ENCODE peak calls at places on chromosome 16, in seven cellular contexts. I, A, E, Y, R, S and C are unnamed samples.

GRCh38 chr16:3881499-3881995 is 1.0 kb upstream of the CREBBP start:
- DNase-seq in A (no peak), I (peak), E (no peak), Y (no peak), R (no peak), S (no peak), C (no peak)

GRCh38 chr16:27174798-27175197 is 28.5 kb upstream of the KDM8 start:
- DNase-seq in E (no peak), A (peak), S (no peak), R (no peak), Y (no peak), I (no peak), C (peak)

GRCh38 chr16:8370374-8371015 is 219.8 kb downstream of the TMEM114 start:
- DNase-seq in S (no peak), E (no peak), I (peak), R (no peak), Y (no peak), A (no peak), C (no peak)

GRCh38 chr16:53053967-53054669 is 673 bp upstream of the CHD9 start:
- DNase-seq in A (peak), E (no peak), Y (no peak), S (no peak), I (peak), R (no peak), C (no peak)

GRCh38 chr16:12392585-12393089 is 411.1 kb downstream of the CPPED1 start:
- DNase-seq in I (no peak), E (no peak), A (no peak), S (no peak), Y (no peak), R (no peak), C (peak)

GRCh38 chr16:52677487-52677886 is 130.5 kb upstream of the TOX3 start:
- DNase-seq in S (no peak), Y (no peak), A (no peak), I (peak), E (no peak), R (no peak), C (no peak)

GRCh38 chr16:31869511-31870201 is 4.0 kb upstream of the ZNF267 start:
- DNase-seq in A (peak), R (no peak), S (peak), I (no peak), E (peak), Y (peak), C (peak)

GRCh38 chr16:81873843-81874752 is 95.0 kb downstream of the PLCG2 start:
- DNase-seq in S (no peak), I (peak), R (peak), E (no peak), A (peak), Y (peak), C (peak)

GRCh38 chr16:8928467-8928957 is 35.2 kb downstream of the USP7 start:
- DNase-seq in R (no peak), A (peak), Y (no peak), I (no peak), S (no peak), E (no peak), C (peak)

GRCh38 chr16:1548727-1549126 is 15.3 kb downstream of the TMEM204 start:
- DNase-seq in I (no peak), S (no peak), R (no peak), Y (no peak), A (no peak), E (no peak), C (no peak)

GRCh38 chr16:69270831-69271230 is 40.3 kb upstream of the VPS4A start:
- DNase-seq in I (no peak), Y (no peak), R (no peak), S (no peak), A (no peak), E (no peak), C (no peak)

GRCh38 chr16:59044616-59045015 is 310.5 kb upstream of the GOT2 start:
- DNase-seq in I (no peak), A (no peak), R (no peak), E (no peak), Y (no peak), S (no peak), C (no peak)

GRCh38 chr16:86157616-86158247 is 258.8 kb downstream of the IRF8 start:
- DNase-seq in E (no peak), A (no peak), R (no peak), S (no peak), Y (no peak), I (no peak), C (peak)

GRCh38 chr16:63461248-63461841 is 1425.1 kb upstream of the CDH8 start:
- DNase-seq in E (peak), I (no peak), Y (peak), R (no peak), S (peak), A (peak), C (peak)

GRCh38 chr16:81885976-81886586 is 107.0 kb downstream of the PLCG2 start:
- DNase-seq in S (no peak), E (no peak), I (peak), R (peak), A (peak), Y (peak), C (peak)

GRCh38 chr16:29926675-29927522 is 873 bp upstream of the KCTD13 start:
- DNase-seq in E (peak), Y (no peak), R (no peak), A (no peak), S (no peak), I (no peak), C (peak)

GRCh38 chr16:56245197-56245596 is 53.9 kb downstream of the GNAO1 start:
- DNase-seq in I (no peak), A (no peak), S (no peak), R (no peak), Y (no peak), E (no peak), C (no peak)

GRCh38 chr16:78331749-78332148 is 232.3 kb downstream of the WWOX start:
- DNase-seq in E (no peak), I (no peak), S (no peak), A (no peak), Y (peak), R (no peak), C (no peak)